ENCODE peak calls at places on chromosomes 2 and 18, in six cellular contexts. F is mammary epithelial cell; E is CD8-positive, alpha-beta T cell; J is PC-3; Z is breast epithelium; H is HFFc6. B is an unnamed sample.

GRCh38 chr2:54331095-54331835 is 75.2 kb upstream of the TSPYL6 start:
- DNase-seq in F (no peak), Z (no peak), E (no peak), H (no peak), J (no peak), B (no peak)

GRCh38 chr2:9673914-9674481 is 43.2 kb upstream of the YWHAQ start:
- DNase-seq in H (no peak), E (no peak), F (no peak), Z (no peak), J (no peak), B (no peak)

GRCh38 chr18:42038936-42039335 is 83.9 kb downstream of the PIK3C3 start:
- DNase-seq in E (no peak), Z (no peak), F (peak; percentile 17), H (peak; percentile 94), J (no peak), B (no peak)

GRCh38 chr2:195613922-195614321 is 43.1 kb upstream of the SLC39A10 start:
- DNase-seq in F (peak; percentile 74), H (peak; percentile 91), J (peak; percentile 62), E (no peak), Z (no peak), B (peak; percentile 33)

GRCh38 chr2:120892967-120893667 is 157.4 kb downstream of the GLI2 start:
- DNase-seq in J (no peak), Z (no peak), F (no peak), H (peak; percentile 49), E (no peak), B (no peak)

GRCh38 chr2:126863336-126864015 is 35.2 kb upstream of the TEX51 start:
- DNase-seq in J (no peak), Z (no peak), E (no peak), F (no peak), H (no peak), B (no peak)

GRCh38 chr2:205646680-205647079 is 35.6 kb upstream of the NRP2 start:
- DNase-seq in E (no peak), H (no peak), J (no peak), F (no peak), Z (no peak), B (no peak)

GRCh38 chr2:160270571-160271113 is 70.6 kb upstream of the ITGB6 start:
- DNase-seq in H (peak; percentile 62), Z (no peak), J (no peak), F (no peak), E (no peak), B (no peak)

GRCh38 chr2:110770308-110770695 is 37.9 kb downstream of the ACOXL start:
- DNase-seq in H (no peak), F (no peak), E (no peak), Z (no peak), J (no peak), B (no peak)

GRCh38 chr2:150787353-150788098 is 300.1 kb upstream of the RND3 start:
- DNase-seq in H (no peak), E (no peak), J (no peak), Z (no peak), F (no peak), B (no peak)

GRCh38 chr18:44098551-44099098 is 582.1 kb upstream of the SETBP1 start:
- DNase-seq in Z (no peak), E (no peak), H (no peak), J (peak; percentile 53), F (peak; percentile 56), B (peak; percentile 49)

GRCh38 chr2:135948642-135949355 is 36.6 kb downstream of the DARS1 start:
- DNase-seq in Z (no peak), E (no peak), F (peak; percentile 90), J (peak; percentile 89), H (peak; percentile 75), B (peak; percentile 86)

GRCh38 chr18:22493940-22494339 is 76.2 kb upstream of the CTAGE1 start:
- DNase-seq in J (no peak), E (no peak), F (no peak), Z (no peak), H (peak; percentile 38), B (no peak)

GRCh38 chr18:34976084-34976483 is 65.1 kb upstream of the MAPRE2 start:
- DNase-seq in H (no peak), Z (no peak), F (no peak), J (no peak), E (no peak), B (no peak)

GRCh38 chr2:86323273-86323672 is 14.2 kb downstream of the REEP1 start:
- DNase-seq in E (no peak), Z (no peak), H (no peak), F (no peak), J (no peak), B (no peak)

GRCh38 chr2:241279828-241280227 is 35.6 kb downstream of the HDLBP start:
- DNase-seq in Z (no peak), H (no peak), J (no peak), E (no peak), F (no peak), B (no peak)

GRCh38 chr2:230864605-230865323 is at the start of gene ITM2C:
- DNase-seq in E (peak; percentile 69), Z (no peak), F (peak; percentile 53), J (peak; percentile 76), H (peak; percentile 37), B (peak; percentile 53)

GRCh38 chr2:203811491-203812221 is 55.9 kb upstream of the CTLA4 start:
- DNase-seq in E (peak; percentile 44), H (peak; percentile 84), Z (no peak), F (peak; percentile 90), J (peak; percentile 93), B (peak; percentile 85)

GRCh38 chr2:181656450-181657261 is at the start of gene CERKL:
- DNase-seq in F (peak; percentile 19), H (no peak), J (peak; percentile 76), Z (no peak), E (no peak), B (peak; percentile 49)

GRCh38 chr2:31140151-31140550 is 1.9 kb upstream of the GALNT14 start:
- DNase-seq in E (no peak), H (no peak), Z (no peak), J (no peak), F (no peak), B (no peak)

GRCh38 chr18:76380127-76380729 is 114.8 kb downstream of the ZNF516 start:
- DNase-seq in F (no peak), Z (no peak), H (no peak), J (no peak), E (no peak), B (no peak)

GRCh38 chr2:58480191-58480590 is 239.1 kb upstream of the FANCL start:
- DNase-seq in F (no peak), J (no peak), E (no peak), Z (no peak), H (no peak), B (no peak)

GRCh38 chr2:133886735-133887675 is 318.7 kb upstream of the NCKAP5 start:
- DNase-seq in H (peak; percentile 94), F (peak; percentile 71), Z (peak; percentile 81), J (peak; percentile 91), E (peak; percentile 14), B (peak; percentile 87)

DNA sequence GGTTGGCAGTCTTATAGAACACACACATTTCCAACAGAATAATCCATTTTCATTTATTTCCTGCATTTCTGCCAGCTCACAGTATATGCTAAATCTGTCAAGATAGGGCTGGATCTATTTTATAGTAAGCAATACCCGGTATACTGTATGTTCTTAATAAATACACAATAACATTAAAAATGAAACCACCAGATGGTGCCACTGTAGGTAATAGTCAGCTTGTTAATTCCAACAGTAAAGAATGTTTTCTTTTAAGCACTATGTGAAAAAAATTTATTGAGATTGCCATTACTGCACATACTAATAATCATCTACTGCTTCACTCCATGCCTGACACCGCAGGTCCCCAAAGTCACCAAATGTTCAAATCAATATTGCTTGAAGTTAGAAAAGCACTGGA is 131.4 kb upstream of the PGAP1 start:
- DNase-seq in J (peak; percentile 14), F (no peak), Z (no peak), H (no peak), E (no peak), B (no peak)
- TF ChIP-seq CTCF in J (no peak), F (no peak), Z (no peak), H (peak; percentile 38), E (no peak), B (no peak)

DNA sequence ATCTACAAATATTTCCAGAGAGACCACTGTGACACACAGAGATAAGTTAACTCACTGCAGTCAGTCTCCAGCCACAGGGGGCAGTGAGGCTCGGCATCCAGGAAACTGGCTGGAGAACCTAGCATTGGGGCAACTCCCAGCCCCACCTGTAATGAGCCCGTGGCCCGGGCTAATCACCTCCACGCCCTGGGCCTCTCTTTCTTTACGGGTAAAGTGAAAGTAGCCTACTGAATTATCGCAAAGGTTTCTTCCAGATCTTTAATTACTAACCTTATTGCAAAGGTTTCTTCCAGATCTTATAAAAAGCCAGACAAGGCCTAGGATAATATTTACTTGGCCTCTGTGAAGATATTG is 45.6 kb upstream of the ACAA2 start:
- DNase-seq in F (no peak), H (no peak), Z (no peak), J (no peak), E (no peak), B (no peak)
- TF ChIP-seq CTCF in F (no peak), H (peak; percentile 5), Z (no peak), J (no peak), E (no peak), B (no peak)

DNA sequence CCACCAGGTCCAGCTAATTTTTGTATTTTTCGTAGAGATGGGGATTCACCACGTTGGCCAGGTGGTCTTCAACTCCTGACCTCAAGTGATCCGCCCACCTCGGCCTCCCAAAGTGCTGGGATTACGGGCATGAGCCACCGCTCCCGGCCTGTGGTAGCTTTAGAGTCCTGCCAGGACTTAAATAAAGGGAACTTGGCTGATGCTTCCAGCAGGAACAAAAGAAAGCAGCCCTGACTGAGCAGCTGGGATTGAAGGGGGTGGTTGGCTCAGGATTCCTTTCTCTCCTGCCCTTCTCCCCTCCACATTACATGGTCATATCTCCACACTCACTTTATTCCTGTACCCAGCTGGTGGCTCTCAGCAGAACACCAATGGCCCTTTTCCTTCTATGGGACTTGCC is 20.0 kb downstream of the EFHD1 start:
- DNase-seq in J (no peak), H (no peak), E (no peak), Z (no peak), F (no peak), B (no peak)
- TF ChIP-seq CTCF in J (no peak), H (no peak), E (no peak), Z (no peak), F (no peak), B (no peak)

GRCh38 chr2:122167561-122167960 is 412.1 kb downstream of the TSN start:
- DNase-seq in F (no peak), J (no peak), Z (no peak), E (no peak), H (no peak), B (no peak)

GRCh38 chr2:122172812-122173211 is 417.4 kb downstream of the TSN start:
- DNase-seq in Z (no peak), H (no peak), E (no peak), J (no peak), F (no peak), B (no peak)

GRCh38 chr2:122164964-122165363 is 409.5 kb downstream of the TSN start:
- DNase-seq in Z (no peak), F (no peak), E (no peak), J (no peak), H (no peak), B (no peak)

GRCh38 chr2:122166820-122167219 is 411.4 kb downstream of the TSN start:
- DNase-seq in E (no peak), Z (no peak), J (no peak), F (no peak), H (no peak), B (no peak)

GRCh38 chr2:122168799-122169198 is 413.3 kb downstream of the TSN start:
- DNase-seq in H (no peak), E (no peak), F (no peak), Z (no peak), J (peak; percentile 12), B (peak; percentile 9)
- TF ChIP-seq CTCF in H (no peak), E (no peak), F (peak; percentile 1), Z (no peak), J (peak; percentile 28), B (no peak)

GRCh38 chr2:237735762-237736161 is 62.8 kb upstream of the RBM44 start:
- DNase-seq in E (no peak), J (no peak), Z (no peak), H (no peak), F (no peak), B (no peak)
- TF ChIP-seq CTCF in E (no peak), J (no peak), Z (no peak), H (no peak), F (no peak), B (no peak)

B was measured in MCF 10A.